ENCODE peak calls at places on chromosome 5, in six cellular contexts. One of them, this sample, is unnamed.

GRCh38 chr5:126280820-126281219 is 142.4 kb upstream of the GRAMD2B start:
- DNase-seq in A549: no peak
- DNase-seq in GM12878: no peak
- DNase-seq in endothelial cell of umbilical vein: no peak
- DNase-seq in HepG2: no peak
- DNase-seq in K562: no peak
- DNase-seq in this sample: no peak

GRCh38 chr5:10133830-10134229 is 115.9 kb downstream of the ATPSCKMT start:
- DNase-seq in A549: no peak
- DNase-seq in GM12878: no peak
- DNase-seq in endothelial cell of umbilical vein: no peak
- DNase-seq in HepG2: no peak
- DNase-seq in K562: no peak
- DNase-seq in this sample: no peak

GRCh38 chr5:93580387-93581100 is 475 bp downstream of the NR2F1-AS1 start:
- DNase-seq in A549: no peak
- DNase-seq in GM12878: no peak
- DNase-seq in endothelial cell of umbilical vein: peak; percentile 63
- DNase-seq in HepG2: no peak
- DNase-seq in K562: no peak
- DNase-seq in this sample: peak; percentile 40

GRCh38 chr5:159243385-159243784 is 19.7 kb upstream of the UBLCP1 start:
- DNase-seq in A549: no peak
- DNase-seq in GM12878: no peak
- DNase-seq in endothelial cell of umbilical vein: no peak
- DNase-seq in HepG2: no peak
- DNase-seq in K562: no peak
- DNase-seq in this sample: no peak

GRCh38 chr5:59187772-59188347 is 605.0 kb downstream of the RAB3C start:
- DNase-seq in A549: no peak
- DNase-seq in GM12878: no peak
- DNase-seq in endothelial cell of umbilical vein: no peak
- DNase-seq in HepG2: no peak
- DNase-seq in K562: no peak
- DNase-seq in this sample: no peak

GRCh38 chr5:126988021-126988569 is 42.3 kb downstream of the MARCHF3 start:
- DNase-seq in A549: no peak
- DNase-seq in GM12878: peak; percentile 79
- DNase-seq in endothelial cell of umbilical vein: peak; percentile 91
- DNase-seq in HepG2: no peak
- DNase-seq in K562: no peak
- DNase-seq in this sample: no peak

GRCh38 chr5:166907314-166907713 is 1384.1 kb upstream of the WWC1 start:
- DNase-seq in A549: no peak
- DNase-seq in GM12878: no peak
- DNase-seq in endothelial cell of umbilical vein: no peak
- DNase-seq in HepG2: no peak
- DNase-seq in K562: no peak
- DNase-seq in this sample: no peak

GRCh38 chr5:149608936-149609502 is 27.7 kb downstream of the ARHGEF37 start:
- DNase-seq in A549: no peak
- DNase-seq in GM12878: no peak
- DNase-seq in endothelial cell of umbilical vein: no peak
- DNase-seq in HepG2: no peak
- DNase-seq in K562: no peak
- DNase-seq in this sample: no peak

GRCh38 chr5:82521431-82522051 is 243.4 kb upstream of the RPS23 start:
- DNase-seq in A549: no peak
- DNase-seq in GM12878: no peak
- DNase-seq in endothelial cell of umbilical vein: no peak
- DNase-seq in HepG2: peak; percentile 82
- DNase-seq in K562: no peak
- DNase-seq in this sample: no peak

GRCh38 chr5:864492-865167 is 13.8 kb upstream of the ZDHHC11 start:
- DNase-seq in A549: no peak
- DNase-seq in GM12878: no peak
- DNase-seq in endothelial cell of umbilical vein: no peak
- DNase-seq in HepG2: no peak
- DNase-seq in K562: peak; percentile 12
- DNase-seq in this sample: no peak

GRCh38 chr5:17186271-17186670 is 31.2 kb upstream of the BASP1 start:
- DNase-seq in A549: no peak
- DNase-seq in GM12878: no peak
- DNase-seq in endothelial cell of umbilical vein: no peak
- DNase-seq in HepG2: no peak
- DNase-seq in K562: no peak
- DNase-seq in this sample: no peak

GRCh38 chr5:31291323-31291854 is 97.9 kb downstream of the CDH6 start:
- DNase-seq in A549: no peak
- DNase-seq in GM12878: no peak
- DNase-seq in endothelial cell of umbilical vein: no peak
- DNase-seq in HepG2: no peak
- DNase-seq in K562: no peak
- DNase-seq in this sample: peak; percentile 8

GRCh38 chr5:132257131-132258101 is at the start of gene PDLIM4:
- DNase-seq in A549: no peak
- DNase-seq in GM12878: no peak
- DNase-seq in endothelial cell of umbilical vein: peak; percentile 62
- DNase-seq in HepG2: no peak
- DNase-seq in K562: peak; percentile 84
- DNase-seq in this sample: no peak

GRCh38 chr5:82356808-82357671 is 78.9 kb upstream of the RPS23 start:
- DNase-seq in A549: peak; percentile 32
- DNase-seq in GM12878: peak; percentile 40
- DNase-seq in endothelial cell of umbilical vein: peak; percentile 91
- DNase-seq in HepG2: peak; percentile 93
- DNase-seq in K562: peak; percentile 75
- DNase-seq in this sample: peak; percentile 8

GRCh38 chr5:127506616-127507015 is 10.8 kb upstream of the PRRC1 start:
- DNase-seq in A549: no peak
- DNase-seq in GM12878: no peak
- DNase-seq in endothelial cell of umbilical vein: no peak
- DNase-seq in HepG2: no peak
- DNase-seq in K562: no peak
- DNase-seq in this sample: no peak

GRCh38 chr5:139164020-139164419 is 34.1 kb downstream of the SIL1 start:
- DNase-seq in A549: no peak
- DNase-seq in GM12878: no peak
- DNase-seq in endothelial cell of umbilical vein: peak; percentile 68
- DNase-seq in HepG2: no peak
- DNase-seq in K562: no peak
- DNase-seq in this sample: no peak

GRCh38 chr5:33892419-33893151 is 795 bp upstream of the ADAMTS12 start:
- DNase-seq in A549: no peak
- DNase-seq in GM12878: no peak
- DNase-seq in endothelial cell of umbilical vein: no peak
- DNase-seq in HepG2: peak; percentile 2
- DNase-seq in K562: no peak
- DNase-seq in this sample: no peak

GRCh38 chr5:103487822-103488493 is 74.6 kb downstream of the NUDT12 start:
- DNase-seq in A549: no peak
- DNase-seq in GM12878: peak; percentile 36
- DNase-seq in endothelial cell of umbilical vein: no peak
- DNase-seq in HepG2: no peak
- DNase-seq in K562: no peak
- DNase-seq in this sample: no peak

GRCh38 chr5:148739524-148739923 is 85.2 kb upstream of the HTR4 start:
- DNase-seq in A549: no peak
- DNase-seq in GM12878: no peak
- DNase-seq in endothelial cell of umbilical vein: peak; percentile 28
- DNase-seq in HepG2: peak; percentile 12
- DNase-seq in K562: no peak
- DNase-seq in this sample: no peak

GRCh38 chr5:127609016-127609415 is 39.9 kb upstream of the CTXN3 start:
- DNase-seq in A549: no peak
- DNase-seq in GM12878: no peak
- DNase-seq in endothelial cell of umbilical vein: no peak
- DNase-seq in HepG2: no peak
- DNase-seq in K562: no peak
- DNase-seq in this sample: no peak

GRCh38 chr5:79396265-79396664 is 117.7 kb downstream of the HOMER1 start:
- DNase-seq in A549: no peak
- DNase-seq in GM12878: no peak
- DNase-seq in endothelial cell of umbilical vein: no peak
- DNase-seq in HepG2: no peak
- DNase-seq in K562: no peak
- DNase-seq in this sample: no peak

GRCh38 chr5:81165493-81166119 is 67.5 kb upstream of the CKMT2 start:
- DNase-seq in A549: peak; percentile 69
- DNase-seq in GM12878: no peak
- DNase-seq in endothelial cell of umbilical vein: peak; percentile 51
- DNase-seq in HepG2: peak; percentile 67
- DNase-seq in K562: peak; percentile 58
- DNase-seq in this sample: peak; percentile 58

GRCh38 chr5:83512051-83512745 is 40.7 kb downstream of the VCAN start:
- DNase-seq in A549: no peak
- DNase-seq in GM12878: no peak
- DNase-seq in endothelial cell of umbilical vein: no peak
- DNase-seq in HepG2: no peak
- DNase-seq in K562: no peak
- DNase-seq in this sample: no peak

GRCh38 chr5:15544039-15544438 is 44.1 kb downstream of the FBXL7 start:
- DNase-seq in A549: no peak
- DNase-seq in GM12878: no peak
- DNase-seq in endothelial cell of umbilical vein: no peak
- DNase-seq in HepG2: no peak
- DNase-seq in K562: no peak
- DNase-seq in this sample: no peak

DNA sequence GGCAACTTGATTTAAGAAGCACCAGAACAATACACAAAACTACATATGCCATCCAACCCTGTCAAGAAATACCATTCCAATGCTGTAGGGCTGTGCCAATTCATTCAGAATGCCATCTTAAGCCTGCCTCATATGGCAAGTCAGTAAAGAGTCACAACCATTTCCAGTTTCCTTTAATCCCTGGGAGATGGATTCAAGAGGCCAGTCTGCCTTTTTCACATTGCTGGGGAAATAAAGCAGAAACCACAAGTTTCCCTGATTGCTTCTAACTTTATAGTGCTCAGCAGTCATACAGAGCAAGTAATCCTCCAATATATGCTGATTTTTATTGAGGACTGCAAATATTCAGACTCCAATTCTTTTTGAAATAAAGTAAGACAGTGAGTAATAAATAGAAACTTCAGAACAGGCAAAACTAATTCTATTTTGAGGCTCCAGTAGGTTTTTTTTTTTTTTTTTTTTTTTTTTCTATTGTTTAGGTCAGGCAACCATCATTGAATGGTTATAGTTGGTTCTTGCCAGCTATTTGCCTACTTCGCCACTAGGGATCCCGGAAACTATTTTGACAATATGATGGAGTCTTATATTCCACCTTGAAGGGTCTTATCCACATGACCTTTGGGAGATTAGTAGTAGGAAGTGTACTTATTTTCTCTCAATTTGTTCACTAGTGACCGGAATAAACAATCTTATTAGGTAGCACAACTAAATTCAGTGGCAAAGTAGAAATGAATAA is 400.9 kb upstream of the MEF2C start:
- DNase-seq in A549: no peak
- DNase-seq in GM12878: no peak
- DNase-seq in endothelial cell of umbilical vein: no peak
- DNase-seq in HepG2: no peak
- DNase-seq in K562: peak; percentile 16
- DNase-seq in this sample: no peak
- TF ChIP-seq CTCF in A549: no peak
- TF ChIP-seq CTCF in GM12878: no peak
- TF ChIP-seq CTCF in endothelial cell of umbilical vein: no peak
- TF ChIP-seq CTCF in HepG2: no peak
- TF ChIP-seq CTCF in K562: no peak
- TF ChIP-seq CTCF in this sample: peak; percentile 1

GRCh38 chr5:2278825-2279224 is 396.1 kb upstream of the IRX4 start:
- DNase-seq in A549: no peak
- DNase-seq in GM12878: no peak
- DNase-seq in endothelial cell of umbilical vein: no peak
- DNase-seq in HepG2: no peak
- DNase-seq in K562: no peak
- DNase-seq in this sample: no peak
- TF ChIP-seq MYC in A549: no peak
- TF ChIP-seq MYC in GM12878: no peak
- TF ChIP-seq MYC in endothelial cell of umbilical vein: no peak
- TF ChIP-seq MYC in HepG2: no peak
- TF ChIP-seq MYC in K562: no peak
- TF ChIP-seq MYC in this sample: no peak

DNA sequence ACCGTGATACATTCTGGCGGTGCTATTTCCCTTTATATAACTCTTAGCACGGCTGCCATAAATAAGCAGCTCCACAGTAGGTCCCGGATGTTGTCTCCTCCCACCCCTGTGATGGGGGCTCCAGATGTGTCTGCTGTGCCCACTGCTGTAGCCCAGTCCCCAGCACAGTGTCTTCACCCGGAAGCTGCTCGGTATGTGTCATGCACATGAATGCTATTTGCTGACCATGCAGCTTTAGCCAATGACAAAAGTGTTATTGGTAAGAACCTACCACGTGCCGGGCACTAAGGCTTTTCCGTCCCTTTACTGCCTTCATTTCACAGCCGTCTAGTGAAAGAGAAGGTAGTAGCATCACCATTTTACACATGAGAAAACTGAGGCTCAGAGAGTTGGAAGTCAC is 20.2 kb downstream of the HRH2 start:
- DNase-seq in A549: no peak
- DNase-seq in GM12878: no peak
- DNase-seq in endothelial cell of umbilical vein: no peak
- DNase-seq in HepG2: no peak
- DNase-seq in K562: no peak
- DNase-seq in this sample: no peak
- TF ChIP-seq MAX in A549: no peak
- TF ChIP-seq MAX in GM12878: no peak
- TF ChIP-seq MAX in endothelial cell of umbilical vein: no peak
- TF ChIP-seq MAX in HepG2: no peak
- TF ChIP-seq MAX in K562: no peak
- TF ChIP-seq MAX in this sample: no peak

DNA sequence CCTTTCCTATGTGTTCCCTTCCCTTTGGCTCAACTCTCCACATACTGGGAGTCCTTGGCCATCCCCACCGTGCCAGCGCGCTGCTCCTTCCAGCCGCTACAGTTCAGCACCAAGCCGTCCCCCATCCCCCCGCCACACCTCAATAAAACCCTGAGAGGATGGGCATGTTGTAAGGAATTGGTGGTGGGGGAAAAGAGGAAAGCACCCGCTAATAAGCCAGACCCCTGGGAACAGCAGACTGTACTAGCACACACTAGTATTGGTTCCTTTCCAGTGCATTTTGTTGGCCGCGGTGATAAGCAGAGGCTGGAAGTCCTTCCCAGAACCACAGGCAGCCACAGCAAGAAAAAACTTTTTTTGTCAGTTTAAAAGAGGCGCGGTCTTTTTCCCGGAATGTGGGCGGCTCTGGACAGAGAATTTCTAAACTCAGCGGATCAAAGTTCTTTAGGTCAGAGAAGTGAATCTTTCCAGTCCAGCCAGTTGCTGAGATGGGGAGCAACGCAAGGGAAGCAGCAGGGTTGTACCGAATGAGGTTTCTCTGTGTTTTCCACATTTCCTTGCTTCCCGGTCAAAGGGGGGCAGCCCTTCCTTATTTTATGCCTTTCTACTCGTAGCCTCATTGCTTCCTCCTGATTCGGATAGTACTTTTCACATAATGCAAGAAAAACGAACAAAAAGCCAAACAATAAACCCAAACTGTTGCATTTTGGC is 2.1 kb downstream of the CHSY3 start:
- DNase-seq in A549: no peak
- DNase-seq in GM12878: no peak
- DNase-seq in endothelial cell of umbilical vein: peak; percentile 57
- DNase-seq in HepG2: peak; percentile 66
- DNase-seq in K562: no peak
- DNase-seq in this sample: no peak
- TF ChIP-seq CTCF in A549: no peak
- TF ChIP-seq CTCF in GM12878: no peak
- TF ChIP-seq CTCF in endothelial cell of umbilical vein: no peak
- TF ChIP-seq CTCF in HepG2: peak; percentile 35
- TF ChIP-seq CTCF in K562: no peak
- TF ChIP-seq CTCF in this sample: no peak

GRCh38 chr5:169795311-169795710 is 158.2 kb downstream of the DOCK2 start:
- DNase-seq in A549: no peak
- DNase-seq in GM12878: no peak
- DNase-seq in endothelial cell of umbilical vein: no peak
- DNase-seq in HepG2: no peak
- DNase-seq in K562: no peak
- DNase-seq in this sample: peak; percentile 85
- TF ChIP-seq MYC in A549: no peak
- TF ChIP-seq MYC in GM12878: no peak
- TF ChIP-seq MYC in endothelial cell of umbilical vein: no peak
- TF ChIP-seq MYC in HepG2: no peak
- TF ChIP-seq MYC in K562: no peak
- TF ChIP-seq MYC in this sample: no peak

This sample was measured in NB4.